ENCODE peak calls at places on chromosomes 11 and 22, in eight cellular contexts. M is astrocyte, Y is mammary epithelial cell, A is IMR-90, C is aorta, T is lower lobe of right lung, P is spleen, L is mucosa of descending colon. R is an unnamed sample.

GRCh38 chr11:100445231-100445735 is 241.8 kb upstream of the ARHGAP42 start:
- DNase-seq in C (no peak), T (no peak), A (no peak), P (no peak), M (peak; percentile 14), Y (peak; percentile 11), L (no peak), R (no peak)

GRCh38 chr11:43555811-43556210 is 124.7 kb upstream of the HSD17B12 start:
- DNase-seq in T (no peak), L (no peak), P (no peak), C (no peak), A (peak; percentile 37), Y (no peak), M (peak; percentile 19), R (no peak)

GRCh38 chr11:111347723-111348115 is 31.4 kb downstream of the POU2AF1 start:
- DNase-seq in C (no peak), Y (peak; percentile 24), T (no peak), A (peak; percentile 28), L (no peak), M (peak; percentile 23), P (no peak), R (no peak)

GRCh38 chr22:46350111-46350510 is 14.6 kb downstream of the TRMU start:
- DNase-seq in Y (no peak), L (no peak), P (no peak), A (no peak), M (no peak), T (no peak), C (no peak), R (no peak)

GRCh38 chr11:104332110-104332509 is 168.2 kb upstream of the PDGFD start:
- DNase-seq in T (no peak), P (no peak), M (no peak), L (peak; percentile 44), A (no peak), Y (no peak), C (no peak), R (peak; percentile 61)

GRCh38 chr11:88338223-88338661 is 706 bp upstream of the CTSC start:
- DNase-seq in T (peak; percentile 70), P (peak; percentile 82), M (peak; percentile 67), Y (peak; percentile 87), C (peak; percentile 79), A (peak; percentile 84), L (peak; percentile 61), R (peak; percentile 39)

GRCh38 chr22:19848298-19849224 is 6.1 kb downstream of the GNB1L start:
- DNase-seq in Y (peak; percentile 65), C (no peak), P (no peak), A (no peak), L (no peak), T (peak; percentile 65), M (no peak), R (no peak)

GRCh38 chr11:64745219-64745522 is 1.2 kb upstream of the RASGRP2 start:
- DNase-seq in Y (no peak), T (peak; percentile 93), M (no peak), L (peak; percentile 71), A (no peak), P (peak; percentile 100), C (peak; percentile 91), R (no peak)

GRCh38 chr11:121071456-121072236 is 29.4 kb upstream of the TECTA start:
- DNase-seq in Y (no peak), L (no peak), C (no peak), M (no peak), P (no peak), T (no peak), A (no peak), R (peak; percentile 21)

GRCh38 chr11:103929168-103929903 is 107.1 kb upstream of the DDI1 start:
- DNase-seq in P (no peak), M (no peak), T (no peak), L (peak; percentile 11), Y (no peak), C (no peak), A (no peak), R (no peak)

GRCh38 chr11:127925430-127925829 is 661.9 kb downstream of the ETS1 start:
- DNase-seq in P (no peak), Y (peak; percentile 93), C (no peak), T (no peak), M (peak; percentile 52), L (no peak), A (peak; percentile 48), R (no peak)

GRCh38 chr11:8832571-8833260 is 78.3 kb upstream of the AKIP1 start:
- DNase-seq in L (no peak), A (peak; percentile 83), P (no peak), T (peak; percentile 67), Y (peak; percentile 90), M (peak; percentile 88), C (no peak), R (no peak)

GRCh38 chr22:29306830-29307657 is 594 bp downstream of the GAS2L1 start:
- DNase-seq in C (peak; percentile 88), M (no peak), Y (peak; percentile 76), A (peak; percentile 61), P (peak; percentile 86), T (peak; percentile 86), L (peak; percentile 85), R (peak; percentile 92)

GRCh38 chr11:120305286-120305685 is 19.8 kb upstream of the TLCD5 start:
- DNase-seq in A (no peak), P (no peak), C (no peak), M (no peak), T (no peak), L (peak; percentile 71), Y (peak; percentile 41), R (no peak)

GRCh38 chr11:128515766-128516466 is 71.4 kb downstream of the ETS1 start:
- DNase-seq in Y (no peak), L (no peak), M (no peak), C (no peak), P (no peak), T (no peak), A (no peak), R (no peak)

GRCh38 chr22:29827091-29827490 is 11.0 kb downstream of the ASCC2 start:
- DNase-seq in Y (no peak), P (no peak), L (no peak), A (no peak), C (no peak), T (no peak), M (peak; percentile 20), R (no peak)

GRCh38 chr11:112965601-112966125 is 4.4 kb downstream of the NCAM1 start:
- DNase-seq in L (no peak), M (no peak), Y (no peak), A (no peak), C (no peak), T (no peak), P (no peak), R (no peak)

DNA sequence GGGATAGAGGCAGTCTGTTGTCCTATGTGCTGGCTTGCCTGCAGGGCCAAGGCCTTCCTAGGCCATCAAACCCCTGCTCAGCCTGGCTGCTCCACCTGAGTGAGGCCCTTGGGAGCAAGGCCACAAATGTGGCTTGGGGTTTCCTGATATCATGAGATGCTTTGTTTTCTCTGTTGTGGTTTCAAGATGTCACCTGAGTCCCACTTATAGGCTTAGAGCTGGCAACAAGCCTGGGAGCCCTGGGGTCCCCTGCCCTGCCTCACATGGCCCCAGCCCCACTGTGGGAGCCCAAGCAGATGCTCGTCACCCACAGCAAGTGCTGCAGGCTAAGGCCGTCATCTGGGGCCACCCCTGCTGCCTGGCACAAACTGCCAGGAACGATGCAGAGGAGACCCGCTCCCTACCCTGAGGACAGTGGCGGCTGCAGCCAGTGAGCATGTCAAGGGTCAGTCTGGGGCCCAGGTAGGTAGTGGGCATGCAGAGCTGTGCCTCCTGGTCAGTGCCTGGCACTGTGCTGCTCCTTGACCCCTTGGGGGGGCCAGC is 75.4 kb upstream of the KCNQ1OT1 start:
- DNase-seq in M (no peak), T (peak; percentile 32), Y (no peak), P (peak; percentile 53), L (no peak), A (no peak), C (no peak), R (no peak)
- H3K4me1 ChIP-seq in M (peaks cover 15% of the 10 kb centered on the region), T (peaks cover 22% of the 10 kb centered on the region), Y (peaks cover 15% of the 10 kb centered on the region), P (peaks cover 21% of the 10 kb centered on the region), L (peaks cover 12% of the 10 kb centered on the region), A (peaks cover 17% of the 10 kb centered on the region), C (no peaks in the 10 kb centered on the region), R (no peaks in the 10 kb centered on the region)

GRCh38 chr11:130244851-130245250 is 69.9 kb downstream of the ZBTB44 start:
- DNase-seq in M (no peak), A (no peak), C (no peak), P (no peak), T (no peak), L (no peak), Y (no peak), R (no peak)
- H3K36me3 ChIP-seq in M (no peaks in the 10 kb centered on the region), A (no peaks in the 10 kb centered on the region), C (no peaks in the 10 kb centered on the region), P (peaks cover 6% of the 10 kb centered on the region), T (no peaks in the 10 kb centered on the region), L (no peaks in the 10 kb centered on the region), Y (no peaks in the 10 kb centered on the region), R (no peaks in the 10 kb centered on the region)

DNA sequence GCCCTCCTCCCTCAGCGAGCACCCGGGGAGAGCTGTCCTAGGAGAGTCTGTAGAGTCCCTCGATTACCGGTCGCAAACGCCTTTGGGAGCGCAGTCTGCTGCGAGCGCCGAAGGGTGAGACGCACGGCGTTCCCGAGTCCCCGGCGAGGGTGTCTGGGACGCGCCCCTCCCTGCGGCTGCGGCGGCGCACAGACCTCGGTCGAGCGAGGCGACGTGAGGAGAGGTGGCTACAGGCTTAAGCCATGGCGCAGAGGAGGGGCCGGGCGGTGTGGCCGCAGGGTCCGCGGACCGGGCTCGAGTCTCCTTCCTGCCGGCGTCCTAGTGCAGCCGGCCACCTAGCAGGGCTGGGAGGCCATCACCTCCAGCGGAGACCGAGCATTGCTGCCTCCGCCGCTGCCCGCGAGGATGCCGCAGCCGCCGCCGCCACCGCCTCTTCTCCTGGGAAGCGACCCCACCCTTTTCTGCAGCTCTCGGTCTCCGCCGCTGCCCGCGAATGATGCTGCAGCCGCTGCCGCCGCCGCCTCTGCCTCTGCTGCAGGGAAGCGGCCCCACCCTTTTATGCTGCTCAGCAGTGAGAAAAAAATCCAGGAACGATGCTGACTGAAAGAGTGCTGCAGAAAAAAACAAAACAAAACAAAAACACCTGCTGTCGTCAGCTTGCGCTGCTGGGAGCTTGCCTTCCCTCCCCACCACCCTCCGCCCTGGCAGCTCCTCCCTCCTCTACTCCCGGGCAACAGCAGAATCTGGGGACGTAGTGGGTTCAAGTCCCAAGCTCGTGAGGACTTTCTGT is at the start of gene MAP6:
- DNase-seq in M (no peak), C (peak; percentile 56), A (no peak), L (peak; percentile 31), P (no peak), Y (peak; percentile 19), T (no peak), R (peak; percentile 70)
- H3K4me3 ChIP-seq in M (peak within 1 kb of the TSS; percentile 51), C (peak within 1 kb of the TSS; percentile 84), A (peak within 1 kb of the TSS; percentile 44), L (no peak within 1 kb of the TSS), P (peak within 1 kb of the TSS; percentile 73), Y (peak within 1 kb of the TSS; percentile 53), T (peak within 1 kb of the TSS; percentile 63), R (peak within 1 kb of the TSS; percentile 26)

DNA sequence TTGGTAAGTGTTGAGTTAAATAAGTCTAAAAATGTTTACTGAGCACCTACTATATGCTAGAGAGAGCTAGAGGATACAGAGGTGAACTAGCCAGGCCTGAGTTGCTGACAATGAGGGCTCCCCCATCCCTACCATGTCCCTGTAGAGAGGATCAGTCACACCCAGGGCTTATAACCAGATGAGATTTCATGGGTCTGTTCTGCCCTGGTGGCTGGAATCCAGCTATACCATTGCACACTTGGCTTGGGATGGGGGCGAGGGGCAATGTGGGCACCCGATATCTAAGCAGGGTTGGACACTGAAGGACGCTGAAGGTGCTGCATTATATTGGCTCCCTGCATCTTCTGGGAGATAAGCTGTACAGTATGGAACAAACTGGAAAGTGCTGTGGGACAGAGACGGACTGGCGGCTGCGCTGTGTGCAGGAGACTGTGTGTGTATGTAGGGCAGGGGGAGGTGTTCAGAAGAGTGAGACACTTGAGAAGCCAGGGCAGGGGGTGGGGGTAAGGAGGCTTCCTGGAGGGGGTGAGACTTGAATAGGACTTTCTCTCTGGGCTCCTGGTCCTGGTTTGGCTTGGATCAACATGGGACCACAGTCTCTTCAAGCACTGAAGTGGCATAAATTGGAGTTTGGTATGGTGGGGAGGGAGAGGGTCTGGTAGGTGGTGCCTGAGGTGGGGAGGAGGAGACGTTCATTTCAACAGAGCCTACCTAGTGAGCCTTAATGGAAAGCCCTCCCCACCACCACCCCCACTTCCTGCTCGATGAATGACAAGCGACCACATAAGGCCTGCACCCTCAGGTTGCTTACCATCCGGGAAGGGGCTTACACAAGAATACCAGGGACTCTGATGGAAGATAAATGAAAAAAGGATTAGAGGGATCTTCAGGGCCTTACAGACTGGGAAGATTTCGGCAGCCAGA is 1.8 kb downstream of the CD82 start:
- DNase-seq in T (no peak), P (no peak), C (no peak), A (no peak), M (no peak), Y (no peak), L (no peak), R (no peak)
- H3K4me1 ChIP-seq in T (peaks cover 85% of the 10 kb centered on the region), P (peaks cover 41% of the 10 kb centered on the region), C (no peaks in the 10 kb centered on the region), A (peaks cover 53% of the 10 kb centered on the region), M (peaks cover 58% of the 10 kb centered on the region), Y (peaks cover 70% of the 10 kb centered on the region), L (peaks cover 29% of the 10 kb centered on the region), R (peaks cover 7% of the 10 kb centered on the region)